ENCODE peak calls at places on chromosomes 2 and 18, in six cellular contexts. E, H, F, G, Q and B are unnamed samples.

GRCh38 chr2:238459081-238459629 is 32.4 kb downstream of the ASB1 start:
- DNase-seq in E (no peak), H (peak), F (no peak), G (no peak), Q (no peak), B (no peak)

GRCh38 chr2:63699549-63699839 is 110.7 kb downstream of the MDH1 start:
- DNase-seq in E (no peak), H (peak), F (no peak), G (no peak), Q (no peak), B (no peak)

GRCh38 chr2:43848174-43848573 is 9.4 kb downstream of the ABCG8 start:
- DNase-seq in E (no peak), H (peak), F (no peak), G (no peak), Q (no peak), B (no peak)

GRCh38 chr2:128326296-128326790 is 7.7 kb upstream of the HS6ST1 start:
- DNase-seq in E (no peak), H (no peak), F (no peak), G (no peak), Q (no peak), B (no peak)

GRCh38 chr2:107132141-107132540 is 246.2 kb upstream of the ST6GAL2 start:
- DNase-seq in E (no peak), H (no peak), F (no peak), G (no peak), Q (no peak), B (no peak)

GRCh38 chr2:28390857-28391563 is 1.6 kb upstream of the FOSL2 start:
- DNase-seq in E (no peak), H (peak), F (peak), G (no peak), Q (no peak), B (no peak)

GRCh38 chr2:119960821-119961220 is 52.1 kb upstream of the EPB41L5 start:
- DNase-seq in E (no peak), H (no peak), F (no peak), G (no peak), Q (no peak), B (no peak)

GRCh38 chr2:144703852-144704324 is 184.0 kb upstream of the ZEB2 start:
- DNase-seq in E (no peak), H (peak), F (no peak), G (peak), Q (no peak), B (no peak)

GRCh38 chr18:50751490-50751889 is 68.3 kb downstream of the MRO start:
- DNase-seq in E (no peak), H (no peak), F (peak), G (no peak), Q (no peak), B (no peak)

GRCh38 chr18:25669741-25670140 is 317.8 kb upstream of the ZNF521 start:
- DNase-seq in E (no peak), H (peak), F (no peak), G (no peak), Q (no peak), B (no peak)

GRCh38 chr2:131413148-131413747 is 49.3 kb upstream of the RAB6D start:
- DNase-seq in E (no peak), H (peak), F (peak), G (no peak), Q (no peak), B (peak)

GRCh38 chr2:69770193-69770702 is 28.3 kb downstream of the ANXA4 start:
- DNase-seq in E (no peak), H (peak), F (no peak), G (no peak), Q (no peak), B (no peak)

GRCh38 chr2:184677171-184677570 is 78.8 kb downstream of the ZNF804A start:
- DNase-seq in E (no peak), H (no peak), F (no peak), G (no peak), Q (no peak), B (no peak)

GRCh38 chr18:3345452-3345851 is 83.5 kb downstream of the MYL12B start:
- DNase-seq in E (no peak), H (peak), F (no peak), G (no peak), Q (no peak), B (no peak)

GRCh38 chr18:7064346-7064745 is 53.3 kb downstream of the LAMA1 start:
- DNase-seq in E (no peak), H (no peak), F (peak), G (no peak), Q (no peak), B (no peak)

GRCh38 chr2:212076456-212076855 is 462.1 kb downstream of the ERBB4 start:
- DNase-seq in E (no peak), H (no peak), F (no peak), G (no peak), Q (no peak), B (no peak)

GRCh38 chr18:26309283-26309682 is 83.0 kb downstream of the TAF4B start:
- DNase-seq in E (no peak), H (peak), F (no peak), G (no peak), Q (no peak), B (no peak)

GRCh38 chr2:217010173-217010572 is 150.3 kb upstream of the TNP1 start:
- DNase-seq in E (no peak), H (no peak), F (no peak), G (no peak), Q (no peak), B (no peak)

GRCh38 chr2:224378087-224379085 is 23.5 kb downstream of the FAM124B start:
- DNase-seq in E (no peak), H (no peak), F (no peak), G (no peak), Q (no peak), B (no peak)

GRCh38 chr2:219125225-219125885 is 35.3 kb downstream of the NHEJ1 start:
- DNase-seq in E (no peak), H (peak), F (no peak), G (no peak), Q (no peak), B (no peak)

GRCh38 chr2:676647-677055 is 555 bp downstream of the TMEM18 start:
- DNase-seq in E (peak), H (peak), F (peak), G (no peak), Q (peak), B (peak)

GRCh38 chr18:11268691-11269686 is 119.6 kb upstream of the PIEZO2 start:
- DNase-seq in E (no peak), H (peak), F (no peak), G (no peak), Q (no peak), B (no peak)

GRCh38 chr2:129723277-129724020 is 256.0 kb upstream of the RAB6C start:
- DNase-seq in E (no peak), H (no peak), F (no peak), G (no peak), Q (no peak), B (no peak)

GRCh38 chr18:24543408-24544140 is 83.1 kb downstream of the HRH4 start:
- DNase-seq in E (no peak), H (no peak), F (no peak), G (no peak), Q (no peak), B (no peak)

GRCh38 chr2:28344756-28345291 is 47.8 kb upstream of the FOSL2 start:
- DNase-seq in E (no peak), H (no peak), F (no peak), G (no peak), Q (no peak), B (no peak)

GRCh38 chr2:190596998-190597397 is 51.9 kb upstream of the NAB1 start:
- DNase-seq in E (no peak), H (no peak), F (no peak), G (no peak), Q (no peak), B (no peak)

GRCh38 chr2:212242739-212243138 is 295.9 kb downstream of the ERBB4 start:
- DNase-seq in E (no peak), H (no peak), F (no peak), G (no peak), Q (no peak), B (no peak)

GRCh38 chr2:230925879-230926765 is 1.1 kb upstream of the GPR55 start:
- DNase-seq in E (no peak), H (no peak), F (no peak), G (no peak), Q (no peak), B (no peak)